ENCODE peak calls at places on chromosomes 12 and 14, in five cellular contexts. One of them, this sample, is unnamed. For H3K9me3, the result is how much of the 10 kb centered on the place peaks cover.

GRCh38 chr12:40566246-40566645 is 126.0 kb upstream of the CNTN1 start:
- DNase-seq in aorta: no peak
- DNase-seq in tibial artery: no peak
- DNase-seq in spleen: no peak
- DNase-seq in CD8-positive, alpha-beta memory T cell: no peak
- DNase-seq in this sample: no peak

GRCh38 chr12:2768224-2768961 is 26.4 kb upstream of the FKBP4 start:
- DNase-seq in aorta: no peak
- DNase-seq in tibial artery: no peak
- DNase-seq in spleen: no peak
- DNase-seq in CD8-positive, alpha-beta memory T cell: no peak
- DNase-seq in this sample: no peak

GRCh38 chr14:50666772-50667490 is 1.2 kb downstream of the SAV1 start:
- DNase-seq in aorta: no peak
- DNase-seq in tibial artery: peak
- DNase-seq in spleen: no peak
- DNase-seq in CD8-positive, alpha-beta memory T cell: no peak
- DNase-seq in this sample: peak

GRCh38 chr14:32339188-32339587 is 10.1 kb downstream of the AKAP6 start:
- DNase-seq in aorta: no peak
- DNase-seq in tibial artery: no peak
- DNase-seq in spleen: no peak
- DNase-seq in CD8-positive, alpha-beta memory T cell: no peak
- DNase-seq in this sample: no peak

GRCh38 chr12:90543841-90544240 is 411.1 kb downstream of the CCER1 start:
- DNase-seq in aorta: no peak
- DNase-seq in tibial artery: no peak
- DNase-seq in spleen: no peak
- DNase-seq in CD8-positive, alpha-beta memory T cell: no peak
- DNase-seq in this sample: no peak

GRCh38 chr12:59895161-59895785 is 299.4 kb downstream of the SLC16A7 start:
- DNase-seq in aorta: no peak
- DNase-seq in tibial artery: no peak
- DNase-seq in spleen: no peak
- DNase-seq in CD8-positive, alpha-beta memory T cell: no peak
- DNase-seq in this sample: no peak

GRCh38 chr12:11901687-11902524 is 168.8 kb upstream of the BCL2L14 start:
- DNase-seq in aorta: no peak
- DNase-seq in tibial artery: no peak
- DNase-seq in spleen: no peak
- DNase-seq in CD8-positive, alpha-beta memory T cell: no peak
- DNase-seq in this sample: no peak

GRCh38 chr12:122021822-122022392 is at the start of gene BCL7A:
- DNase-seq in aorta: peak
- DNase-seq in tibial artery: peak
- DNase-seq in spleen: peak
- DNase-seq in CD8-positive, alpha-beta memory T cell: no peak
- DNase-seq in this sample: no peak

GRCh38 chr12:4416276-4416675 is 29.3 kb downstream of the FGF6 start:
- DNase-seq in aorta: no peak
- DNase-seq in tibial artery: no peak
- DNase-seq in spleen: no peak
- DNase-seq in CD8-positive, alpha-beta memory T cell: no peak
- DNase-seq in this sample: no peak

GRCh38 chr14:58104808-58105207 is 47.2 kb downstream of the ARMH4 start:
- DNase-seq in aorta: no peak
- DNase-seq in tibial artery: no peak
- DNase-seq in spleen: no peak
- DNase-seq in CD8-positive, alpha-beta memory T cell: no peak
- DNase-seq in this sample: peak

GRCh38 chr12:48873096-48873495 is 7.4 kb upstream of the RND1 start:
- DNase-seq in aorta: no peak
- DNase-seq in tibial artery: no peak
- DNase-seq in spleen: no peak
- DNase-seq in CD8-positive, alpha-beta memory T cell: no peak
- DNase-seq in this sample: no peak

GRCh38 chr14:98754343-98755025 is 517.5 kb downstream of the BCL11B start:
- DNase-seq in aorta: no peak
- DNase-seq in tibial artery: peak
- DNase-seq in spleen: no peak
- DNase-seq in CD8-positive, alpha-beta memory T cell: no peak
- DNase-seq in this sample: no peak

GRCh38 chr14:90788031-90788430 is 28.2 kb downstream of the TTC7B start:
- DNase-seq in aorta: peak
- DNase-seq in tibial artery: no peak
- DNase-seq in spleen: peak
- DNase-seq in CD8-positive, alpha-beta memory T cell: no peak
- DNase-seq in this sample: no peak

GRCh38 chr12:475286-475685 is 15.5 kb downstream of the B4GALNT3 start:
- DNase-seq in aorta: no peak
- DNase-seq in tibial artery: no peak
- DNase-seq in spleen: no peak
- DNase-seq in CD8-positive, alpha-beta memory T cell: no peak
- DNase-seq in this sample: no peak

GRCh38 chr14:101184104-101184455 is 280.6 kb upstream of the RTL1 start:
- DNase-seq in aorta: no peak
- DNase-seq in tibial artery: no peak
- DNase-seq in spleen: peak
- DNase-seq in CD8-positive, alpha-beta memory T cell: no peak
- DNase-seq in this sample: no peak

GRCh38 chr12:132672116-132672515 is 15.0 kb downstream of the POLE start:
- DNase-seq in aorta: no peak
- DNase-seq in tibial artery: no peak
- DNase-seq in spleen: no peak
- DNase-seq in CD8-positive, alpha-beta memory T cell: no peak
- DNase-seq in this sample: no peak

GRCh38 chr12:67647547-67648305 is 819 bp upstream of the DYRK2 start:
- DNase-seq in aorta: peak
- DNase-seq in tibial artery: peak
- DNase-seq in spleen: peak
- DNase-seq in CD8-positive, alpha-beta memory T cell: peak
- DNase-seq in this sample: peak

GRCh38 chr12:22206111-22206728 is 128.3 kb downstream of the ST8SIA1 start:
- DNase-seq in aorta: no peak
- DNase-seq in tibial artery: no peak
- DNase-seq in spleen: no peak
- DNase-seq in CD8-positive, alpha-beta memory T cell: no peak
- DNase-seq in this sample: no peak

GRCh38 chr12:132600048-132601032 is 10.0 kb downstream of the LRCOL1 start:
- DNase-seq in aorta: peak
- DNase-seq in tibial artery: peak
- DNase-seq in spleen: peak
- DNase-seq in CD8-positive, alpha-beta memory T cell: no peak
- DNase-seq in this sample: peak

GRCh38 chr14:23415821-23416480 is 7.9 kb upstream of the MYH6 start:
- DNase-seq in aorta: no peak
- DNase-seq in tibial artery: no peak
- DNase-seq in spleen: no peak
- DNase-seq in CD8-positive, alpha-beta memory T cell: no peak
- DNase-seq in this sample: no peak

GRCh38 chr14:31692376-31692781 is 131.2 kb downstream of the NUBPL start:
- DNase-seq in aorta: no peak
- DNase-seq in tibial artery: no peak
- DNase-seq in spleen: no peak
- DNase-seq in CD8-positive, alpha-beta memory T cell: no peak
- DNase-seq in this sample: no peak

GRCh38 chr12:75658826-75659823 is 147.7 kb upstream of the KRR1 start:
- DNase-seq in aorta: no peak
- DNase-seq in tibial artery: no peak
- DNase-seq in spleen: no peak
- DNase-seq in CD8-positive, alpha-beta memory T cell: no peak
- DNase-seq in this sample: peak

GRCh38 chr12:18752280-18752920 is 14.5 kb downstream of the CAPZA3 start:
- DNase-seq in aorta: no peak
- DNase-seq in tibial artery: no peak
- DNase-seq in spleen: no peak
- DNase-seq in CD8-positive, alpha-beta memory T cell: no peak
- DNase-seq in this sample: no peak

GRCh38 chr12:105754313-105754712 is 384.4 kb downstream of the NUAK1 start:
- DNase-seq in aorta: no peak
- DNase-seq in tibial artery: no peak
- DNase-seq in spleen: no peak
- DNase-seq in CD8-positive, alpha-beta memory T cell: no peak
- DNase-seq in this sample: no peak

GRCh38 chr14:45028107-45028626 is 55.7 kb upstream of the PRPF39 start:
- DNase-seq in aorta: no peak
- DNase-seq in tibial artery: no peak
- DNase-seq in spleen: no peak
- DNase-seq in CD8-positive, alpha-beta memory T cell: no peak
- DNase-seq in this sample: no peak
- H3K9me3 ChIP-seq in aorta: under half
- H3K9me3 ChIP-seq in tibial artery: under half
- H3K9me3 ChIP-seq in spleen: under half
- H3K9me3 ChIP-seq in CD8-positive, alpha-beta memory T cell: under half
- H3K9me3 ChIP-seq in this sample: under half

GRCh38 chr12:95796982-95797289 is 6.4 kb upstream of the NTN4 start:
- DNase-seq in aorta: no peak
- DNase-seq in tibial artery: no peak
- DNase-seq in spleen: no peak
- DNase-seq in CD8-positive, alpha-beta memory T cell: no peak
- DNase-seq in this sample: no peak

GRCh38 chr12:95790912-95791849 is 617 bp upstream of the NTN4 start:
- DNase-seq in aorta: no peak
- DNase-seq in tibial artery: no peak
- DNase-seq in spleen: peak
- DNase-seq in CD8-positive, alpha-beta memory T cell: peak
- DNase-seq in this sample: peak

GRCh38 chr12:95796225-95796981 is 5.8 kb upstream of the NTN4 start:
- DNase-seq in aorta: no peak
- DNase-seq in tibial artery: no peak
- DNase-seq in spleen: no peak
- DNase-seq in CD8-positive, alpha-beta memory T cell: no peak
- DNase-seq in this sample: peak
- H3K4me3 ChIP-seq in aorta: no peak
- H3K4me3 ChIP-seq in tibial artery: no peak
- H3K4me3 ChIP-seq in spleen: no peak
- H3K4me3 ChIP-seq in CD8-positive, alpha-beta memory T cell: no peak
- H3K4me3 ChIP-seq in this sample: peak

DNA sequence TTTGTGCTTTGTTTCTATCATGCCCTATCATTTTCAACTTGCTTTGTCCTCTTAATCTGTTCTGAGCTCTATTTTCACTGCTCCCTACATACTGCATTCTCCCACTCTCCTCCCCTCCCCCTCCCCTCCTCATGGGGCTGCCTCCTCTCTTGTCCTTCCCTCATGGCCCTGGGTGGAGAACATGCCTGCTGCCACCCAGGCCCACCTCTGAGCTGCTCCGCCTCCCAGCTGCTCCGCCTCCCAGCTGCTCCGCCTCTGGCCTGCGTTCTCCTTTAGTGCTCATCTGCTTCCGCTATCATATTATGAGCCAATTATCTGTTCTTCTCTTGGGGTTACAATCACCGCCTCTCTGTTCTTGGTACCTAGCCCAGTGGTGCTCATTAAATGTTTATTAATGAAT is 32.2 kb upstream of the FAM181A start:
- DNase-seq in aorta: no peak
- DNase-seq in tibial artery: no peak
- DNase-seq in spleen: no peak
- DNase-seq in CD8-positive, alpha-beta memory T cell: no peak
- DNase-seq in this sample: no peak
- H3K9me3 ChIP-seq in aorta: under half
- H3K9me3 ChIP-seq in tibial artery: under half
- H3K9me3 ChIP-seq in spleen: under half
- H3K9me3 ChIP-seq in CD8-positive, alpha-beta memory T cell: under half
- H3K9me3 ChIP-seq in this sample: under half

GRCh38 chr12:53047221-53048032 is 2.4 kb upstream of the TNS2 start:
- DNase-seq in aorta: peak
- DNase-seq in tibial artery: peak
- DNase-seq in spleen: peak
- DNase-seq in CD8-positive, alpha-beta memory T cell: peak
- DNase-seq in this sample: peak
- H3K4me3 ChIP-seq in aorta: peak
- H3K4me3 ChIP-seq in tibial artery: peak
- H3K4me3 ChIP-seq in spleen: peak
- H3K4me3 ChIP-seq in CD8-positive, alpha-beta memory T cell: peak
- H3K4me3 ChIP-seq in this sample: no peak

GRCh38 chr14:105907276-105907675 is 380.9 kb downstream of the TMEM121 start:
- DNase-seq in aorta: no peak
- DNase-seq in tibial artery: no peak
- DNase-seq in spleen: no peak
- DNase-seq in CD8-positive, alpha-beta memory T cell: no peak
- DNase-seq in this sample: no peak
- H3K9me3 ChIP-seq in aorta: under half
- H3K9me3 ChIP-seq in tibial artery: under half
- H3K9me3 ChIP-seq in spleen: under half
- H3K9me3 ChIP-seq in CD8-positive, alpha-beta memory T cell: under half
- H3K9me3 ChIP-seq in this sample: under half

GRCh38 chr12:108832730-108833354 is 24.5 kb downstream of the SSH1 start:
- DNase-seq in aorta: peak
- DNase-seq in tibial artery: no peak
- DNase-seq in spleen: peak
- DNase-seq in CD8-positive, alpha-beta memory T cell: no peak
- DNase-seq in this sample: peak
- H3K4me3 ChIP-seq in aorta: no peak
- H3K4me3 ChIP-seq in tibial artery: peak
- H3K4me3 ChIP-seq in spleen: no peak
- H3K4me3 ChIP-seq in CD8-positive, alpha-beta memory T cell: no peak
- H3K4me3 ChIP-seq in this sample: peak

This sample was measured in PC-9.